ENCODE peak calls at places on chromosomes 1 and 21, in five cellular contexts. V is NB4, J is uterus, F is prostate gland, D is Peyer's patch. N is an unnamed sample.

GRCh38 chr1:208242829-208243521 is 1.2 kb downstream of the PLXNA2 start:
- DNase-seq in V (peak), J (no peak), F (no peak), D (peak), N (peak)

GRCh38 chr21:31410763-31411278 is 66.8 kb upstream of the TIAM1 start:
- DNase-seq in V (no peak), J (no peak), F (no peak), D (no peak), N (no peak)

GRCh38 chr1:181660621-181661020 is 177.3 kb downstream of the CACNA1E start:
- DNase-seq in V (no peak), J (no peak), F (no peak), D (no peak), N (no peak)

GRCh38 chr1:74549947-74550346 is 37.5 kb upstream of the LRRC53 start:
- DNase-seq in V (no peak), J (no peak), F (no peak), D (no peak), N (no peak)

GRCh38 chr1:193558491-193559028 is 372.1 kb upstream of the B3GALT2 start:
- DNase-seq in V (no peak), J (peak), F (no peak), D (no peak), N (peak)

GRCh38 chr1:199373139-199373538 is 654.4 kb upstream of the NR5A2 start:
- DNase-seq in V (no peak), J (no peak), F (no peak), D (no peak), N (no peak)

GRCh38 chr1:58585591-58586151 is 8.6 kb upstream of the TACSTD2 start:
- DNase-seq in V (no peak), J (peak), F (no peak), D (no peak), N (no peak)

GRCh38 chr1:107016376-107016978 is 40.0 kb upstream of the PRMT6 start:
- DNase-seq in V (no peak), J (no peak), F (no peak), D (no peak), N (no peak)

GRCh38 chr1:230104395-230105244 is 37.6 kb downstream of the GALNT2 start:
- DNase-seq in V (peak), J (peak), F (peak), D (peak), N (peak)

GRCh38 chr1:24316659-24317058 is 2.5 kb upstream of the GRHL3 start:
- DNase-seq in V (no peak), J (no peak), F (no peak), D (no peak), N (no peak)

GRCh38 chr1:159949123-159949522 is 3.7 kb upstream of the IGSF9 start:
- DNase-seq in V (no peak), J (no peak), F (peak), D (peak), N (peak)

GRCh38 chr1:151992345-151993083 is 1.1 kb downstream of the S100A10 start:
- DNase-seq in V (peak), J (peak), F (peak), D (peak), N (peak)

GRCh38 chr1:30372792-30373433 is 350.5 kb downstream of the MATN1 start:
- DNase-seq in V (peak), J (no peak), F (no peak), D (no peak), N (peak)

GRCh38 chr1:12541274-12542137 is 76.5 kb downstream of the DHRS3 start:
- DNase-seq in V (no peak), J (peak), F (no peak), D (no peak), N (no peak)

GRCh38 chr1:36306210-36306901 is at the start of gene SH3D21:
- DNase-seq in V (peak), J (peak), F (peak), D (peak), N (peak)

GRCh38 chr1:240533154-240533780 is 78.7 kb downstream of the GREM2 start:
- DNase-seq in V (no peak), J (no peak), F (no peak), D (no peak), N (no peak)

GRCh38 chr1:221725683-221726330 is 16.1 kb downstream of the DUSP10 start:
- DNase-seq in V (peak), J (no peak), F (no peak), D (no peak), N (no peak)

GRCh38 chr1:93963585-93963984 is 54.4 kb upstream of the GCLM start:
- DNase-seq in V (no peak), J (no peak), F (peak), D (no peak), N (no peak)

GRCh38 chr1:81478217-81478616 is 322.5 kb upstream of the ADGRL2 start:
- DNase-seq in V (no peak), J (no peak), F (no peak), D (no peak), N (no peak)

GRCh38 chr1:197954718-197955418 is 37.7 kb downstream of the LHX9 start:
- DNase-seq in V (no peak), J (no peak), F (no peak), D (no peak), N (no peak)

GRCh38 chr1:2129256-2129943 is 65.2 kb downstream of the FAAP20 start:
- DNase-seq in V (no peak), J (no peak), F (no peak), D (no peak), N (no peak)

GRCh38 chr1:244324176-244324883 is 127.4 kb downstream of the ADSS2 start:
- DNase-seq in V (no peak), J (no peak), F (no peak), D (no peak), N (no peak)

GRCh38 chr1:244326757-244327156 is 125.0 kb downstream of the ADSS2 start:
- DNase-seq in V (no peak), J (no peak), F (no peak), D (no peak), N (no peak)

GRCh38 chr1:244327533-244327932 is 124.2 kb downstream of the ADSS2 start:
- DNase-seq in V (no peak), J (no peak), F (no peak), D (no peak), N (no peak)

GRCh38 chr1:244322791-244323521 is 128.8 kb downstream of the ADSS2 start:
- DNase-seq in V (peak), J (peak), F (peak), D (no peak), N (peak)

GRCh38 chr1:244325056-244325764 is 126.5 kb downstream of the ADSS2 start:
- DNase-seq in V (peak), J (no peak), F (no peak), D (no peak), N (no peak)
- TF ChIP-seq POLR2A in V (no peak), J (no peak), F (no peak), D (no peak), N (no peak)

GRCh38 chr21:36504067-36505058 is 24.4 kb upstream of the CLDN14 start:
- DNase-seq in V (peak), J (peak), F (peak), D (no peak), N (no peak)
- TF ChIP-seq CTCF in V (peak), J (peak), F (peak), D (peak), N (peak)

DNA sequence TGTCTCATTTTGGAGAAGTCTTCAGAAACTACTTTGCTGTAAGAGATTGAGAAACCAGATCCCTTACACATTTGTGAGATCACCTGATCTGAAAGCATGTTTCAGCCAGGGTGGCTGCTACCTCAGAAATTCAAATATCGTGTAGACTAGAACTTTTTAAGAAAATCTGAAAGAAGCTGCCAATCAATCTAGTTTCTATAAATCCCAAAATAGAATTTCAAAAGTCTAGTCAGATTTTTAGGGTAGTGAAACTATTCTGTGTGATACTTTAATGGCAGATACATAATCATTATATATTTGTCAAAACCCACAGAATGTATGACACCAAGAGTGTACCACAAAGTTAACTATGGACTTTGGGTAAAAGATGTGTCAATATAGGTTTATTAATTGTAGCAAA is 79.9 kb upstream of the PLPPR5 start:
- DNase-seq in V (no peak), J (no peak), F (no peak), D (no peak), N (no peak)
- TF ChIP-seq POLR2A in V (no peak), J (no peak), F (no peak), D (no peak), N (no peak)

GRCh38 chr21:33232640-33233039 is 2.9 kb downstream of the IFNAR2 start:
- DNase-seq in V (peak), J (no peak), F (no peak), D (no peak), N (no peak)

GRCh38 chr21:33229776-33230517 is at the start of gene IFNAR2:
- DNase-seq in V (peak), J (peak), F (peak), D (peak), N (peak)

GRCh38 chr21:33229099-33229775 is 501 bp upstream of the IFNAR2 start:
- DNase-seq in V (no peak), J (no peak), F (no peak), D (no peak), N (no peak)

GRCh38 chr21:33231526-33231925 is 1.8 kb downstream of the IFNAR2 start:
- DNase-seq in V (no peak), J (no peak), F (no peak), D (no peak), N (no peak)

GRCh38 chr21:33230518-33231324 is 983 bp downstream of the IFNAR2 start:
- DNase-seq in V (peak), J (peak), F (peak), D (peak), N (peak)
- TF ChIP-seq CTCF in V (no peak), J (no peak), F (no peak), D (no peak), N (no peak)

GRCh38 chr1:42290130-42290529 is 44.9 kb downstream of the FOXJ3 start:
- DNase-seq in V (no peak), J (no peak), F (no peak), D (no peak), N (no peak)

GRCh38 chr1:42298520-42298919 is 36.5 kb downstream of the FOXJ3 start:
- DNase-seq in V (no peak), J (no peak), F (no peak), D (no peak), N (no peak)

GRCh38 chr1:42295816-42296215 is 39.2 kb downstream of the FOXJ3 start:
- DNase-seq in V (no peak), J (no peak), F (no peak), D (no peak), N (no peak)
- TF ChIP-seq POLR2A in V (no peak), J (no peak), F (no peak), D (no peak), N (no peak)

GRCh38 chr1:156975084-156975483 is 54.7 kb downstream of the LRRC71 start:
- DNase-seq in V (no peak), J (no peak), F (no peak), D (no peak), N (no peak)

GRCh38 chr1:156969496-156969895 is 49.1 kb downstream of the LRRC71 start:
- DNase-seq in V (no peak), J (no peak), F (no peak), D (no peak), N (no peak)

GRCh38 chr1:156964431-156964830 is 44.0 kb downstream of the LRRC71 start:
- DNase-seq in V (no peak), J (no peak), F (no peak), D (no peak), N (no peak)

GRCh38 chr1:156973464-156973863 is 53.0 kb downstream of the LRRC71 start:
- DNase-seq in V (no peak), J (no peak), F (no peak), D (no peak), N (no peak)

GRCh38 chr1:156970017-156970416 is 49.6 kb downstream of the LRRC71 start:
- DNase-seq in V (peak), J (no peak), F (no peak), D (no peak), N (no peak)
- TF ChIP-seq CTCF in V (peak), J (no peak), F (no peak), D (no peak), N (no peak)

GRCh38 chr1:169110691-169111447 is 4.4 kb downstream of the ATP1B1 start:
- DNase-seq in V (no peak), J (no peak), F (no peak), D (no peak), N (no peak)
- TF ChIP-seq POLR2A in V (no peak), J (no peak), F (no peak), D (peak), N (no peak)

DNA sequence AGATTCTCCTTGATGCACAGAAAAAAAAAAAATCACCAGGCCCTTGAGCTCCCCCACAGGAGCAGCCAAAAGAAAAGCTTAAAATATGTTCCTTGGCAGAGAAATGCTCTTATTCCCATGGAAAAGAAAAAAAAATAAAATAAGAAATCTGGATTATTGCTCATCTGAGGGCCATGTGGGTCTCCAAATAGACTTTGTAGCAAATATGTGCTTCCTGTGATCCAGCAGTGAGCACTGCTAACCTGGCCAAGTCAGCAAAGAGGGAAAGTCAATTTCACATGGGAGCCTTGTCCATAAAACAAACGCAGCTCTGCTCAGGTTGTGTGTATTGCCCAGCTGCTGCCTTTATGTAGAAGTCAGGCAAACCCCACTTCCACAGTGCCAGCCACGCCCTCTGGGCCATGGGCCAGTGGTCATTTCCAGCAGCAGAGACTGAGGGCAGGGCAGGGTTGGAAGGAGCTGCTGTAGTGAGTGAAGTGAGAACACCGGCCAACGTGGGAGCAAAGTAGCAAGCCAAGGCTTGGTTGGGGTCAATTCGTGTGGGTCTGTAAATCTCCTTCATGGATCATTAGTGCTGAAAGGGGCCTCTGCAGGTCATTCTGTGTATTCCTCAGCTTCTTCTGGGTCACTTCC is 174.3 kb downstream of the LYPLAL1 start:
- DNase-seq in V (no peak), J (peak), F (no peak), D (no peak), N (peak)
- TF ChIP-seq CTCF in V (no peak), J (no peak), F (no peak), D (no peak), N (no peak)

DNA sequence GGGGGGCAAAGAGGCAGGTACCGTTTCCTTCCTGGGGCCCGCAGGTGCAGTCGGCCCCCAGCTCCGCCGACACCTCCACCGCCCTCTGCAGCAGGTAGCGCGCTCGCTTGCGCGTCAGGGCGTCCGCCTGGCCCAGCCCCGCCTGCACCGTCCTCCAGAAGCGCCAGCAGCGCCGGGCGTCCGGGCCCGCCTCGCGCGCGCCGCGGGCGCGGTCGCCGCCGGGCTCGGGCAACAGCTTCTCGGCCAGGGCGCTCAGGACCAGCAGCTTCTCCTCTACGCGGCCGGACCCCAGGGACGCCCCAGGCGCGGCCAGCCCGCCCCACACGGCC is 863 bp downstream of the TARBP1 start:
- DNase-seq in V (no peak), J (no peak), F (peak), D (peak), N (no peak)
- TF ChIP-seq POLR2A in V (no peak), J (peak), F (no peak), D (peak), N (no peak)

DNA sequence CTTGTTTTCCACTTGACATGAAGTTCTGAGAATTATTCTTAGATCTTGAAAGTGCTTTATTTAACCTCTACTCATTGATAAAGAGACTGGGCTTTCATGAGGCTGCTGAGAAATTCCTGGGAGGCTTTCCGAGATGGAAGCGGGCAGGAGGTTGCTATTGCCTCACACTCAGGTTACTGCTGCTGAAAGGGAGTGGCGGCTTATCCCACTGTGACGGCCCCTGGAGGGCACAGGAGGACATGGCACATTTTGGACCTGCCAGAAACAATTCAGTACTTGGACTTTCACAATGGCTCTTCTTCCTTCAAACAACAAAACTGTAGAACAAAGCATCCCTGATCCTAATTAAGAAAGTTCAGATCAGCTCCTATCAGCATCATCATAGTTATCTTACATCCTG is 16.2 kb upstream of the MARK1 start:
- DNase-seq in V (no peak), J (no peak), F (no peak), D (no peak), N (no peak)
- TF ChIP-seq CTCF in V (no peak), J (no peak), F (no peak), D (no peak), N (no peak)

N was measured in lower leg skin.